ENCODE peak calls at places on chromosomes 5 and 9, in nine cellular contexts. E is CD8-positive, alpha-beta T cell; L is osteocyte; F is fibroblast of pulmonary artery; U is AG10803; N is tibial artery; P is HFFc6; Y is dorsolateral prefrontal cortex; B is endothelial cell. A is an unnamed sample.

GRCh38 chr9:130189840-130190239 is 17.6 kb downstream of the NCS1 start:
- DNase-seq in N (no peak), U (peak; percentile 78), E (no peak), B (no peak), P (peak; percentile 36), F (peak; percentile 65), Y (no peak), L (no peak), A (no peak)

GRCh38 chr5:80238778-80239679 is 16.8 kb downstream of the SERINC5 start:
- DNase-seq in B (no peak), Y (peak; percentile 91), P (no peak), E (peak; percentile 29), L (no peak), N (peak; percentile 65), F (peak; percentile 65), U (peak; percentile 76), A (no peak)

GRCh38 chr5:126189862-126190261 is 233.3 kb upstream of the GRAMD2B start:
- DNase-seq in E (no peak), U (no peak), N (no peak), L (no peak), F (no peak), Y (no peak), B (no peak), P (no peak), A (no peak)

GRCh38 chr9:133105461-133105770 is 15.6 kb downstream of the RALGDS start:
- DNase-seq in E (no peak), N (peak; percentile 5), L (no peak), U (no peak), F (no peak), B (no peak), Y (no peak), P (no peak), A (no peak)

GRCh38 chr9:23123048-23123632 is 676.5 kb downstream of the DMRTA1 start:
- DNase-seq in F (peak; percentile 3), U (peak; percentile 22), E (no peak), P (peak; percentile 22), Y (peak; percentile 40), N (no peak), L (no peak), B (peak; percentile 53), A (no peak)

GRCh38 chr5:34698754-34699153 is 42.6 kb downstream of the RAI14 start:
- DNase-seq in B (no peak), E (no peak), N (no peak), P (no peak), F (no peak), Y (no peak), L (no peak), U (no peak), A (no peak)

GRCh38 chr5:127419007-127419406 is 98.4 kb upstream of the PRRC1 start:
- DNase-seq in B (no peak), N (no peak), U (no peak), P (no peak), Y (no peak), E (no peak), F (no peak), L (no peak), A (no peak)

GRCh38 chr9:114720296-114720695 is 38.3 kb upstream of the TEX48 start:
- DNase-seq in B (no peak), E (no peak), Y (no peak), N (no peak), L (no peak), U (peak; percentile 62), F (no peak), P (peak; percentile 24), A (no peak)

GRCh38 chr5:6411141-6411540 is 32.8 kb upstream of the MED10 start:
- DNase-seq in F (no peak), P (no peak), B (no peak), U (no peak), Y (no peak), N (no peak), E (no peak), L (no peak), A (no peak)

GRCh38 chr5:149576021-149576420 is 5.3 kb upstream of the ARHGEF37 start:
- DNase-seq in P (no peak), N (no peak), B (no peak), L (no peak), F (no peak), E (no peak), U (no peak), Y (no peak), A (no peak)

GRCh38 chr9:21902112-21902511 is 92.1 kb downstream of the CDKN2A start:
- DNase-seq in U (no peak), N (no peak), E (no peak), P (no peak), L (no peak), Y (no peak), B (no peak), F (no peak), A (no peak)

GRCh38 chr5:168224110-168224509 is 67.3 kb upstream of the WWC1 start:
- DNase-seq in P (no peak), E (no peak), U (no peak), Y (no peak), F (no peak), N (no peak), L (no peak), B (no peak), A (no peak)

GRCh38 chr5:148687427-148687826 is 33.1 kb upstream of the HTR4 start:
- DNase-seq in F (peak; percentile 37), P (peak; percentile 24), B (peak; percentile 23), L (no peak), U (no peak), E (no peak), N (no peak), Y (no peak), A (no peak)

GRCh38 chr9:81562221-81563019 is 126.9 kb downstream of the TLE1 start:
- DNase-seq in E (no peak), Y (no peak), B (no peak), P (peak; percentile 88), U (peak; percentile 66), F (peak; percentile 86), L (no peak), N (peak; percentile 41), A (no peak)

GRCh38 chr5:125274211-125274610 is 527.8 kb upstream of the ZNF608 start:
- DNase-seq in Y (no peak), L (no peak), P (no peak), U (no peak), F (no peak), N (no peak), E (no peak), B (no peak), A (no peak)

GRCh38 chr5:65623482-65623881 is 651 bp downstream of the TRIM23 start:
- DNase-seq in F (no peak), N (no peak), P (no peak), Y (no peak), E (no peak), B (no peak), U (peak; percentile 0), L (no peak), A (no peak)

GRCh38 chr9:69073103-69073502 is 37.6 kb downstream of the FXN start:
- DNase-seq in U (no peak), E (no peak), N (no peak), F (no peak), L (no peak), Y (no peak), P (no peak), B (no peak), A (no peak)

DNA sequence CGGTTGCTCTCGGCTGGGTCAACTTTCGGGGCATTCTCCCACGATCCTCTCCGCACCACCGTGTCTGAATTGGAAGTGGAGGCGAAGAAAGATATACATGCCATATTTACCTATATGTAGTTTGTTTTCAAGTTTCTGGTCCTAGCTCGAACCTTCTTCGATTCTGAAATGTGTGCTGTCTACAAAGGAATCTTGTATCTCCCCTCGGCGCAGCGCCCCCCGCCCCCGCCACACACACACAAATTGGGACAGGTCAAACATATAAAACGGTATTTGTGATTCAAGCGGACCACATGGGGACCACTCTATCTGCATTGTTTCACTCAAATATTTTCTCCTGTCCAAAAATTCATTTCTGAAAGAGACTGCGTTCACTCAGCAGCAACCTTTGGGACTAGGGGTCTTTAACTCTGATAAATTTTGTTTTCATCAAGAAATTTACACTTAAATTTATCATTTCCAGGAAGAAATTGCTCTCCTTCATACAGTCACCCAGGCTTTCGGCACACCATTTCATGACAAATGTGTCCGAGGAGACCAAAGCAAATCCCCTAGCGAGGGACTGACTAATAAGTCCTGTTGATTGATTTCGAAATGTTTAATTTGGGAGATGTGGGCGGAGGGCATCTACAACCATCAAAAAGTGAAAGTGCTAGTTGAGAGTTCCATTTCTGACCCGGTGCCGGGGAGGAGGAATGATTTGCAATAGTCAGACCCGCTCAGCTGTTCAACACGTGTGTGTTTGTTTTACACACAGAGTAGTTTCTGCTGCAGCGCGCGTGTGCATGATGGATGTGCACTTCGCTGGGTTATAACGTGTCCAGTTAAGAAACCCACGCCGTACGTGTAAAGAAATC is 1.1 kb upstream of the NR4A3 start:
- DNase-seq in N (peak; percentile 88), Y (peak; percentile 60), L (no peak), E (peak; percentile 57), U (peak; percentile 83), B (no peak), P (peak; percentile 64), F (peak; percentile 83), A (peak; percentile 82)
- TF ChIP-seq CTCF in N (no peak), Y (no peak), L (no peak), E (no peak), U (no peak), B (no peak), P (no peak), F (no peak), A (no peak)

DNA sequence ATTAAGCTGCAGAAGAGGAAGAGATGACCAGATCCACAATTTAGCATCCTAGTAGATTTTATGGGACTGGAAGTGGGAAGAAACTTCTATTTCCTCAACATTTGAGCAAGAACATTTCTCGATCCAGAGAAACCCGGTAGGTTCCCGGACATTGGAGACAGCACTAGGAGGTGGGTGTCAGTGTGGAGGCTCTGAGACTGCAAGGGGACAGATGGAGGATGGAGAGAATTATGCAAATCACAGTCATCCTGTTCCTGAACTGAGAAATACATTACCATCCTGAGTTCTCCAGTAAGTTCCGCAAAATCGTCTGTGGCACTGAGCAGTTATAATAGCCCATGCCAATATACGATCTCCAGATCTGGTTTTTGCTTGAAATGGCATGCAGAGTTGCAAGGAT is 25.6 kb downstream of the GLDC start:
- DNase-seq in F (no peak), N (no peak), B (no peak), U (no peak), Y (no peak), E (no peak), L (no peak), P (no peak), A (no peak)
- TF ChIP-seq CTCF in F (no peak), N (no peak), B (no peak), U (no peak), Y (no peak), E (no peak), L (no peak), P (no peak), A (no peak)

DNA sequence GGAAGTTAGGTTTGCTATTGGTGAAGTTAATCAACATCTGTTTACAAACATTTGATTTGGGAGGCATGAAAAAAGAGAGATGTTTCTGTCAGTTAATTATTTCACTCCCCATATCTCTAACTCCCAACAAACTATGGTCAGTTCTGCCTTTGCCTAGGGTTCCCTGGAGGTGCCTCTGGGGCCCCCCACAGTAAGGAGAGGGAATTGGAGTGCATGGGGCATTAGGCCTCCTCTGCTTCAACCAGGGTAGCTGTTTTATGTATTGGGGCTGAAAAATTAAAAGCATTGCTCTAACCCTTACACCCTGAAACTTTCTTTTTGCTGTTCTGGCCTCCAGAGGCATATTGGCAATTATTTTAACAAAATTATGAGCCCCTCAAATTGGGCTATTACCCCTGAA is 32.3 kb downstream of the RUSC2 start:
- DNase-seq in U (no peak), E (no peak), N (no peak), P (no peak), Y (no peak), F (no peak), B (no peak), L (no peak), A (no peak)
- TF ChIP-seq CTCF in U (peak; percentile 29), E (no peak), N (no peak), P (peak; percentile 48), Y (no peak), F (peak; percentile 18), B (no peak), L (peak; percentile 21), A (peak; percentile 19)

GRCh38 chr5:61139094-61139873 is 23.0 kb downstream of the SMIM15 start:
- DNase-seq in B (no peak), L (no peak), N (no peak), U (no peak), E (no peak), Y (no peak), P (no peak), F (peak; percentile 15), A (no peak)
- TF ChIP-seq CTCF in B (no peak), L (peak; percentile 25), N (peak; percentile 16), U (peak; percentile 32), E (no peak), Y (no peak), P (peak; percentile 64), F (peak; percentile 46), A (no peak)

A was measured in CD14-positive monocyte.